ENCODE peak calls at places on chromosomes 13 and 19, in six cellular contexts. F is stimulated activated CD4-positive, alpha-beta T cell treated with anti-CD3 and anti-CD28 coated beads, Interleukin-1b, Interleukin-23, amount 100 ng/mL, for 1 hour; Q is SK-N-SH; U is dorsolateral prefrontal cortex; H is NCI-H1092 treated with DMSO at 0.1 percent for 48 hours; V is BJ. R is an unnamed sample.

GRCh38 chr19:5985098-5985783 is 7.3 kb upstream of the RANBP3 start:
- DNase-seq in F (no peak), Q (no peak), U (no peak), H (no peak), V (no peak), R (peak; percentile 45)

GRCh38 chr13:106318941-106319411 is 216.5 kb downstream of the EFNB2 start:
- DNase-seq in F (no peak), Q (no peak), U (no peak), H (no peak), V (peak; percentile 76), R (peak; percentile 62)

GRCh38 chr13:40484101-40484800 is 182.2 kb downstream of the FOXO1 start:
- DNase-seq in F (no peak), Q (no peak), U (no peak), H (no peak), V (no peak), R (no peak)

GRCh38 chr19:35031072-35031881 is 1.0 kb downstream of the SCN1B start:
- DNase-seq in F (no peak), Q (no peak), U (peak; percentile 70), H (no peak), V (no peak), R (no peak)

GRCh38 chr19:36043952-36044351 is 10.1 kb downstream of the THAP8 start:
- DNase-seq in F (no peak), Q (no peak), U (no peak), H (no peak), V (no peak), R (no peak)

GRCh38 chr19:35963514-35963913 is 27.3 kb downstream of the LRFN3 start:
- DNase-seq in F (no peak), Q (no peak), U (no peak), H (no peak), V (no peak), R (peak; percentile 22)

GRCh38 chr19:1406496-1406817 is 929 bp upstream of the DAZAP1 start:
- DNase-seq in F (no peak), Q (no peak), U (no peak), H (no peak), V (no peak), R (no peak)

GRCh38 chr13:48994731-48995130 is 19.0 kb downstream of the FNDC3A start:
- DNase-seq in F (no peak), Q (no peak), U (no peak), H (no peak), V (no peak), R (no peak)

GRCh38 chr13:22014469-22014868 is 343.6 kb downstream of the FGF9 start:
- DNase-seq in F (no peak), Q (no peak), U (no peak), H (no peak), V (peak; percentile 38), R (no peak)

GRCh38 chr13:112592647-112593046 is 4.7 kb upstream of the TUBGCP3 start:
- DNase-seq in F (no peak), Q (no peak), U (no peak), H (no peak), V (no peak), R (no peak)

GRCh38 chr19:6232567-6232966 is 47.2 kb downstream of the MLLT1 start:
- DNase-seq in F (no peak), Q (no peak), U (no peak), H (no peak), V (peak; percentile 94), R (peak; percentile 83)

GRCh38 chr19:24140099-24140498 is 53.1 kb downstream of the ZNF254 start:
- DNase-seq in F (no peak), Q (no peak), U (no peak), H (no peak), V (peak; percentile 22), R (peak; percentile 5)

GRCh38 chr19:6925801-6926751 is 38.7 kb downstream of the ADGRE1 start:
- DNase-seq in F (no peak), Q (no peak), U (no peak), H (no peak), V (no peak), R (no peak)

GRCh38 chr13:45527699-45528462 is 63.1 kb downstream of the COG3 start:
- DNase-seq in F (no peak), Q (no peak), U (no peak), H (no peak), V (no peak), R (no peak)

GRCh38 chr13:30617315-30618185 is at the start of gene USPL1:
- DNase-seq in F (peak; percentile 96), Q (peak; percentile 95), U (peak; percentile 96), H (peak; percentile 97), V (peak; percentile 91), R (peak; percentile 99)

GRCh38 chr13:60398438-60398891 is 1.4 kb downstream of the TDRD3 start:
- DNase-seq in F (no peak), Q (no peak), U (no peak), H (no peak), V (no peak), R (no peak)

GRCh38 chr19:19334063-19334988 is 13.7 kb downstream of the MAU2 start:
- DNase-seq in F (no peak), Q (no peak), U (no peak), H (no peak), V (no peak), R (no peak)

GRCh38 chr13:38944219-38944618 is 46.4 kb downstream of the STOML3 start:
- DNase-seq in F (no peak), Q (no peak), U (no peak), H (no peak), V (no peak), R (no peak)

GRCh38 chr19:37695144-37695899 is 24.2 kb downstream of the ZNF607 start:
- DNase-seq in F (no peak), Q (no peak), U (no peak), H (no peak), V (no peak), R (no peak)

GRCh38 chr13:97474581-97474980 is 40.6 kb downstream of the RAP2A start:
- DNase-seq in F (no peak), Q (no peak), U (no peak), H (no peak), V (no peak), R (no peak)

GRCh38 chr19:6478815-6479214 is 2.8 kb downstream of the DENND1C start:
- DNase-seq in F (no peak), Q (no peak), U (no peak), H (no peak), V (no peak), R (no peak)

GRCh38 chr13:34465423-34465922 is 476.6 kb upstream of the NBEA start:
- DNase-seq in F (no peak), Q (no peak), U (no peak), H (no peak), V (no peak), R (no peak)

GRCh38 chr13:39167018-39167417 is 128.8 kb downstream of the NHLRC3 start:
- DNase-seq in F (no peak), Q (no peak), U (no peak), H (no peak), V (no peak), R (no peak)

GRCh38 chr19:41934849-41935374 is 6.7 kb upstream of the ERFL start:
- DNase-seq in F (peak; percentile 50), Q (peak; percentile 93), U (peak; percentile 39), H (peak; percentile 40), V (no peak), R (peak; percentile 28)

GRCh38 chr13:103812558-103812957 is 746.3 kb upstream of the SLC10A2 start:
- DNase-seq in F (no peak), Q (peak; percentile 62), U (no peak), H (no peak), V (no peak), R (no peak)

GRCh38 chr19:39230096-39230764 is 14.6 kb downstream of the IFNL3 start:
- DNase-seq in F (no peak), Q (no peak), U (no peak), H (no peak), V (no peak), R (no peak)

GRCh38 chr19:18776288-18776594 is 14.9 kb downstream of the COMP start:
- DNase-seq in F (no peak), Q (no peak), U (no peak), H (no peak), V (no peak), R (peak; percentile 65)

GRCh38 chr19:39335168-39335567 is 675 bp downstream of the GMFG start:
- DNase-seq in F (no peak), Q (peak; percentile 14), U (no peak), H (no peak), V (no peak), R (no peak)

GRCh38 chr13:112790735-112791641 is 101.2 kb downstream of the ATP11A start:
- DNase-seq in F (no peak), Q (no peak), U (no peak), H (no peak), V (no peak), R (no peak)

GRCh38 chr13:113176292-113176691 is 17.8 kb downstream of the PROZ start:
- DNase-seq in F (peak; percentile 34), Q (no peak), U (no peak), H (no peak), V (no peak), R (no peak)

GRCh38 chr19:3366761-3367571 is 583 bp downstream of the NFIC start:
- DNase-seq in F (no peak), Q (peak; percentile 86), U (no peak), H (peak; percentile 25), V (no peak), R (no peak)

GRCh38 chr19:7862413-7862951 is 11.7 kb downstream of the PRR36 start:
- DNase-seq in F (peak; percentile 42), Q (peak; percentile 99), U (no peak), H (no peak), V (no peak), R (no peak)

GRCh38 chr13:109144693-109145437 is 515.5 kb downstream of the MYO16 start:
- DNase-seq in F (no peak), Q (no peak), U (no peak), H (no peak), V (no peak), R (no peak)

GRCh38 chr19:55383279-55383788 is 758 bp downstream of the TMEM238 start:
- DNase-seq in F (no peak), Q (no peak), U (no peak), H (peak; percentile 25), V (no peak), R (no peak)